ENCODE peak calls at places on chromosomes 3 and 15, in six cellular contexts. J is lung, M is H9, V is RWPE2, X is HCT116, E is neural progenitor cell. N is an unnamed sample.

GRCh38 chr15:26590673-26591072 is 182.2 kb downstream of the GABRB3 start:
- DNase-seq in J (no peak), M (no peak), V (no peak), X (no peak), E (no peak), N (no peak)

GRCh38 chr3:108394563-108394962 is 98.2 kb downstream of the HHLA2 start:
- DNase-seq in J (no peak), M (no peak), V (no peak), X (no peak), E (no peak), N (no peak)

GRCh38 chr3:184609861-184610365 is 48.3 kb downstream of the EPHB3 start:
- DNase-seq in J (no peak), M (no peak), V (no peak), X (no peak), E (no peak), N (no peak)

GRCh38 chr3:106969596-106969995 is 407.6 kb upstream of the CCDC54 start:
- DNase-seq in J (no peak), M (no peak), V (no peak), X (no peak), E (no peak), N (no peak)

GRCh38 chr3:88480822-88481221 is 331.1 kb downstream of the C3orf38 start:
- DNase-seq in J (no peak), M (no peak), V (no peak), X (no peak), E (no peak), N (no peak)

GRCh38 chr15:64686130-64686735 is 89.2 kb downstream of the RBPMS2 start:
- DNase-seq in J (no peak), M (peak; percentile 35), V (no peak), X (peak; percentile 19), E (peak; percentile 73), N (no peak)

GRCh38 chr3:128878556-128879124 is 780 bp upstream of the ACAD9 start:
- DNase-seq in J (no peak), M (no peak), V (no peak), X (no peak), E (peak; percentile 20), N (no peak)

GRCh38 chr3:120052685-120053084 is 41.6 kb downstream of the GSK3B start:
- DNase-seq in J (no peak), M (no peak), V (no peak), X (no peak), E (no peak), N (no peak)

GRCh38 chr15:94263341-94264273 is 32.2 kb downstream of the MCTP2 start:
- DNase-seq in J (no peak), M (no peak), V (no peak), X (no peak), E (no peak), N (no peak)

GRCh38 chr15:59741274-59741906 is 52.3 kb upstream of the BNIP2 start:
- DNase-seq in J (no peak), M (peak; percentile 50), V (no peak), X (peak; percentile 15), E (peak; percentile 55), N (no peak)

GRCh38 chr3:9250236-9250635 is 790 bp upstream of the SRGAP3 start:
- DNase-seq in J (no peak), M (peak; percentile 25), V (no peak), X (no peak), E (peak; percentile 28), N (no peak)
- TF ChIP-seq CTCF in J (no peak), M (peak; percentile 53), V (no peak), X (peak; percentile 22), E (peak; percentile 39), N (peak; percentile 10)

DNA sequence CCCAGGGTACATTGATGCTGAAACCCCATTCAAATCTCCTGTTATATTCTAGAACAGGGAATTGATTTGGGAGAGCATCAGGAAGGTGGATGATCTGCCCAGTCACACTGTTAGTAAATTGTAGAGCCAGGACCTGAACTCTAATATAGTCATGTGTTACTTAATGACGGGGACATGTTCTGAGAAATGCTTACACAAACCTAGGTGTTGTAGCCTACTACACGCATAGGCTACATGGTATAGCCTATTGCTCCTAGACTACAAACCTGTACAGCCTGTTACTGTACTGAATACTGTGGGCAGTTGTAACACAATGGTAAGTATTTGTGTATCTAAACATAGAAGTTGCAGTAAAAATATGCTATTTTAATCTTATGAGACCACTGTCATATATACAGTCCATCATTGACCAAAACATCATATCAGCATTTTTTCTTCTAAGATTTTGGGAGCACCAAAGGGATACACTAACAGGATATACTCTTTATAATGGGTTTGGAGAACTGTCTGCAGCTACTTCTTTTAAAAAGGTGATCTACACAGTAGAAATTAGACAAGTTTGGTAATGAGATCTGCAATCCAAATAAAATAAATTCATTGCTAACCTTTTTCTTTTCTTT is 5.8 kb downstream of the B2M start:
- DNase-seq in J (no peak), M (no peak), V (no peak), X (no peak), E (no peak), N (no peak)
- H3K4me1 ChIP-seq in J (peaks cover 5% of the 10 kb centered on the region), M (no peaks in the 10 kb centered on the region), V (peaks cover 6% of the 10 kb centered on the region), X (peaks cover 8% of the 10 kb centered on the region), E (no peaks in the 10 kb centered on the region), N (peaks cover 4% of the 10 kb centered on the region)

GRCh38 chr15:87355946-87356345 is 900.6 kb downstream of the NTRK3 start:
- DNase-seq in J (no peak), M (no peak), V (no peak), X (no peak), E (no peak), N (no peak)
- H3K9me3 ChIP-seq in J (no peaks in the 10 kb centered on the region), M (no peaks in the 10 kb centered on the region), V (no peaks in the 10 kb centered on the region), X (peaks cover 11% of the 10 kb centered on the region), E (no peaks in the 10 kb centered on the region), N (no peaks in the 10 kb centered on the region)

GRCh38 chr3:116102037-116102436 is 343.2 kb downstream of the LSAMP start:
- DNase-seq in J (no peak), M (no peak), V (no peak), X (no peak), E (no peak), N (no peak)
- TF ChIP-seq CTCF in J (no peak), M (peak; percentile 43), V (no peak), X (peak; percentile 17), E (peak; percentile 29), N (no peak)

DNA sequence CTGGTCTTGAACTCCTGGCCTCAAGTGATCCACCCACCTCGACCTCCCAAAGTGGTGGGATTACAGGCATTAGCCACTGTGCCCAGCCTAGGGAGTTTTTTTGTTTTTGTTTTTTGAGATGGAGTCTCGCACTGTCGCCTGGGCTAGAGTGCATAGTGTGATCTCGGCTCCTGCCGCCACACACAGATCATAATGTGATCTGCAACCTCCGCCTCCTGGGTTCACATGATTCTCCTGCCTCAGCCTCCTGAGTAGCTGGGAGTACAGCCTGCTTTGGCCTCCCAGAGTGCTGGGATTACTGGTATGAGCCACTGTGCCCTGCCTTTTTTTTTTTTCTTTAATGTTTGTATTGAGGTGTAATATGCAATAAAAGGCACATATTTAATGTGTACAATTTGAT is 78.2 kb downstream of the SMAD3 start:
- DNase-seq in J (no peak), M (no peak), V (no peak), X (no peak), E (no peak), N (no peak)
- H3K4me1 ChIP-seq in J (peaks cover 26% of the 10 kb centered on the region), M (peaks cover 23% of the 10 kb centered on the region), V (peaks cover 80% of the 10 kb centered on the region), X (peaks cover 57% of the 10 kb centered on the region), E (peaks cover 58% of the 10 kb centered on the region), N (peaks cover 97% of the 10 kb centered on the region)

GRCh38 chr15:83105450-83105849 is 2.0 kb upstream of the TM6SF1 start:
- DNase-seq in J (no peak), M (no peak), V (no peak), X (no peak), E (no peak), N (no peak)
- H3K9me3 ChIP-seq in J (no peaks in the 10 kb centered on the region), M (no peaks in the 10 kb centered on the region), V (no peaks in the 10 kb centered on the region), X (no peaks in the 10 kb centered on the region), E (no peaks in the 10 kb centered on the region), N (no peaks in the 10 kb centered on the region)

GRCh38 chr3:196486263-196486662 is 17.3 kb downstream of the RNF168 start:
- DNase-seq in J (no peak), M (no peak), V (no peak), X (no peak), E (no peak), N (no peak)
- TF ChIP-seq CTCF in J (no peak), M (peak; percentile 53), V (peak; percentile 50), X (peak; percentile 35), E (peak; percentile 32), N (peak; percentile 63)

DNA sequence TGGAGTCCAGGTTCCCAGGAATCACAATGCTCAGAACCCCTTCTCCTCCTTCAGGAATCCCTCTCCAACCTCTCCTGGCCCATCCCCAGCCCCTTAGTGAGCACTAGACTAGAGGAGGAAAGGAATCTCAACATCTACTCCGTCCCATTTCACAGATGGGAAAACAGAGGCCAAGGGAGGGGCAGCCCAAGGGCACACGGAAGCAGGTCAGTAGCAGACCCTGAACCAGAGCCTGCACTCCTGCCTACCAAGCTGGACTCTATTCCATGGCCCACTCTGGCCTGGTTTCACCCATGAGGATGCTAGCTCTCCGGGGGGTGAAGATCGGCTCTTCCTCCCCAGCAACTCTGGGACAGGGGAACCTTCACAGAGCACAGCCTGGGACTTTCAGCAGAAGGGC is 14.3 kb downstream of the SEMA7A start:
- DNase-seq in J (no peak), M (no peak), V (no peak), X (no peak), E (no peak), N (no peak)
- H3K4me1 ChIP-seq in J (peaks cover 5% of the 10 kb centered on the region), M (peaks cover 7% of the 10 kb centered on the region), V (peaks cover 74% of the 10 kb centered on the region), X (peaks cover 62% of the 10 kb centered on the region), E (peaks cover 27% of the 10 kb centered on the region), N (no peaks in the 10 kb centered on the region)

DNA sequence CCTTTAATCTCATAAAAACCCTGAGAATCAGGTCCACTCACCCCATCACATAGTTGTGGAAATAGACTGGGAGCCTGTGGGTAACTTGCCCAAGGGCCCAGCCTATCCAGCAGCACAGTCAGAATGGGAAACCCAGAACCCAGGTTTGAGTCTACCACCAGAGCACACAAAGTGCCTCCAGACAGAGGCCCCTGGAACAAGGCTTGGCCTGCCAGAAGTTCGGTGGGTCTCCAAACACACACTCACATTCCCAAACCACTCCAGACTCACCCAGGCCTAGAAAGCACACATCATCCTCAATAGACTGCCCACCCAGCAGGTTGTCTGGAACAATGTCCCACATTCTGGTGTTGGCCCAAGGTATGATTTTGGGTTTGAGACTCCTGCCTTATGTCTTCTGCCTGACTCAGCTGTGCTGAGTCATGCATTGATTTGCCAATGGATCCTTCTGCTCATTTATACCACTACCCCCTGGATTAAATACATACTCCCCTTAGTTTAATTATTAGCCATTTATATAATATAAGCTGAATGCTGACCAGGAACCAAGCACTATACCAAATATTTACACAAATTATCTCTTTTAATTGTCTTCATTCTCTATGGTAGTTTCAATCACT is 4.5 kb downstream of the SLC12A8 start:
- DNase-seq in J (no peak), M (no peak), V (no peak), X (no peak), E (no peak), N (no peak)
- H3K9me3 ChIP-seq in J (no peaks in the 10 kb centered on the region), M (no peaks in the 10 kb centered on the region), V (no peaks in the 10 kb centered on the region), X (no peaks in the 10 kb centered on the region), E (no peaks in the 10 kb centered on the region), N (no peaks in the 10 kb centered on the region)